ENCODE peak calls at places on chromosomes 4 and X, in five cellular contexts. One of them, this sample, is unnamed.

GRCh38 chr4:6449746-6450369 is 22.6 kb downstream of the PPP2R2C start:
- DNase-seq in HFF-Myc: no peak
- DNase-seq in mucosa of descending colon: no peak
- DNase-seq in DND-41: no peak
- DNase-seq in fibroblast of pulmonary artery: no peak
- DNase-seq in this sample: no peak

GRCh38 chr4:185165605-185166063 is 22.6 kb downstream of the SLC25A4 start:
- DNase-seq in fibroblast of pulmonary artery: peak
- DNase-seq in DND-41: peak
- DNase-seq in mucosa of descending colon: no peak
- DNase-seq in HFF-Myc: peak
- DNase-seq in this sample: peak

GRCh38 chrX:38028300-38028699 is 21.9 kb downstream of the SYTL5 start:
- DNase-seq in fibroblast of pulmonary artery: no peak
- DNase-seq in DND-41: no peak
- DNase-seq in mucosa of descending colon: no peak
- DNase-seq in HFF-Myc: no peak
- DNase-seq in this sample: no peak

GRCh38 chr4:133151301-133151680 is 2.2 kb downstream of the PCDH10 start:
- DNase-seq in fibroblast of pulmonary artery: peak
- DNase-seq in DND-41: no peak
- DNase-seq in HFF-Myc: no peak
- DNase-seq in mucosa of descending colon: peak
- DNase-seq in this sample: peak

GRCh38 chrX:24117288-24117687 is 32.2 kb upstream of the ZFX start:
- DNase-seq in DND-41: no peak
- DNase-seq in HFF-Myc: peak
- DNase-seq in mucosa of descending colon: no peak
- DNase-seq in fibroblast of pulmonary artery: peak
- DNase-seq in this sample: peak

GRCh38 chr4:151887151-151887815 is 126.5 kb upstream of the GATB start:
- DNase-seq in mucosa of descending colon: no peak
- DNase-seq in HFF-Myc: no peak
- DNase-seq in DND-41: peak
- DNase-seq in fibroblast of pulmonary artery: no peak
- DNase-seq in this sample: peak

GRCh38 chrX:47697171-47697570 is 38.2 kb upstream of the UXT start:
- DNase-seq in DND-41: no peak
- DNase-seq in HFF-Myc: no peak
- DNase-seq in fibroblast of pulmonary artery: peak
- DNase-seq in mucosa of descending colon: no peak
- DNase-seq in this sample: no peak

GRCh38 chrX:45517090-45517973 is 316.7 kb upstream of the DIPK2B start:
- DNase-seq in HFF-Myc: no peak
- DNase-seq in fibroblast of pulmonary artery: peak
- DNase-seq in DND-41: no peak
- DNase-seq in mucosa of descending colon: no peak
- DNase-seq in this sample: peak

GRCh38 chr4:181967401-181967800 is 275.8 kb upstream of the TENM3 start:
- DNase-seq in fibroblast of pulmonary artery: no peak
- DNase-seq in HFF-Myc: no peak
- DNase-seq in mucosa of descending colon: no peak
- DNase-seq in DND-41: no peak
- DNase-seq in this sample: no peak

GRCh38 chr4:61011051-61011450 is 189.1 kb upstream of the ADGRL3 start:
- DNase-seq in fibroblast of pulmonary artery: peak
- DNase-seq in mucosa of descending colon: no peak
- DNase-seq in HFF-Myc: no peak
- DNase-seq in DND-41: no peak
- DNase-seq in this sample: peak

GRCh38 chrX:103704863-103705262 is 5.8 kb upstream of the TMEM31 start:
- DNase-seq in fibroblast of pulmonary artery: no peak
- DNase-seq in mucosa of descending colon: no peak
- DNase-seq in HFF-Myc: no peak
- DNase-seq in DND-41: no peak
- DNase-seq in this sample: no peak

GRCh38 chrX:119189586-119189985 is 46.5 kb upstream of the PGRMC1 start:
- DNase-seq in fibroblast of pulmonary artery: peak
- DNase-seq in DND-41: no peak
- DNase-seq in HFF-Myc: no peak
- DNase-seq in mucosa of descending colon: no peak
- DNase-seq in this sample: peak

GRCh38 chr4:22556411-22556969 is 40.6 kb upstream of the ADGRA3 start:
- DNase-seq in mucosa of descending colon: peak
- DNase-seq in fibroblast of pulmonary artery: no peak
- DNase-seq in DND-41: no peak
- DNase-seq in HFF-Myc: no peak
- DNase-seq in this sample: no peak

GRCh38 chrX:51876441-51876840 is 17.0 kb upstream of the MAGED1 start:
- DNase-seq in fibroblast of pulmonary artery: peak
- DNase-seq in DND-41: no peak
- DNase-seq in mucosa of descending colon: no peak
- DNase-seq in HFF-Myc: no peak
- DNase-seq in this sample: peak

GRCh38 chr4:7737268-7737645 is 202.4 kb downstream of the AFAP1 start:
- DNase-seq in DND-41: no peak
- DNase-seq in mucosa of descending colon: peak
- DNase-seq in HFF-Myc: no peak
- DNase-seq in fibroblast of pulmonary artery: no peak
- DNase-seq in this sample: no peak

GRCh38 chrX:129771266-129771995 is 8.3 kb upstream of the SASH3 start:
- DNase-seq in HFF-Myc: no peak
- DNase-seq in DND-41: peak
- DNase-seq in fibroblast of pulmonary artery: no peak
- DNase-seq in mucosa of descending colon: no peak
- DNase-seq in this sample: no peak

GRCh38 chrX:50152421-50152820 is 48.4 kb downstream of the AKAP4 start:
- DNase-seq in DND-41: no peak
- DNase-seq in mucosa of descending colon: no peak
- DNase-seq in HFF-Myc: no peak
- DNase-seq in fibroblast of pulmonary artery: no peak
- DNase-seq in this sample: no peak

GRCh38 chr4:119246177-119246576 is 33.7 kb downstream of the USP53 start:
- DNase-seq in DND-41: no peak
- DNase-seq in mucosa of descending colon: no peak
- DNase-seq in fibroblast of pulmonary artery: no peak
- DNase-seq in HFF-Myc: no peak
- DNase-seq in this sample: no peak

GRCh38 chr4:165458451-165458850 is 79.6 kb downstream of the CPE start:
- DNase-seq in DND-41: no peak
- DNase-seq in mucosa of descending colon: no peak
- DNase-seq in HFF-Myc: no peak
- DNase-seq in fibroblast of pulmonary artery: peak
- DNase-seq in this sample: no peak

GRCh38 chr4:7041851-7042696 is 1.1 kb upstream of the TADA2B start:
- DNase-seq in DND-41: no peak
- DNase-seq in HFF-Myc: no peak
- DNase-seq in mucosa of descending colon: peak
- DNase-seq in fibroblast of pulmonary artery: no peak
- DNase-seq in this sample: no peak

GRCh38 chr4:74267998-74268606 is 40.2 kb upstream of the EPGN start:
- DNase-seq in fibroblast of pulmonary artery: peak
- DNase-seq in DND-41: no peak
- DNase-seq in mucosa of descending colon: no peak
- DNase-seq in HFF-Myc: no peak
- DNase-seq in this sample: peak

GRCh38 chr4:128921954-128922353 is 112.5 kb downstream of the JADE1 start:
- DNase-seq in mucosa of descending colon: no peak
- DNase-seq in DND-41: no peak
- DNase-seq in HFF-Myc: no peak
- DNase-seq in fibroblast of pulmonary artery: no peak
- DNase-seq in this sample: no peak

GRCh38 chrX:34612036-34612435 is 45.0 kb downstream of the TMEM47 start:
- DNase-seq in HFF-Myc: no peak
- DNase-seq in fibroblast of pulmonary artery: peak
- DNase-seq in DND-41: no peak
- DNase-seq in mucosa of descending colon: no peak
- DNase-seq in this sample: no peak

GRCh38 chr4:106062452-106062875 is 167.2 kb downstream of the NPNT start:
- DNase-seq in HFF-Myc: peak
- DNase-seq in mucosa of descending colon: no peak
- DNase-seq in DND-41: no peak
- DNase-seq in fibroblast of pulmonary artery: peak
- DNase-seq in this sample: peak

GRCh38 chr4:89056953-89057398 is at the start of gene FAM13A:
- DNase-seq in mucosa of descending colon: peak
- DNase-seq in DND-41: peak
- DNase-seq in fibroblast of pulmonary artery: peak
- DNase-seq in HFF-Myc: peak
- DNase-seq in this sample: peak

GRCh38 chr4:92317047-92317446 is 13.3 kb downstream of the GRID2 start:
- DNase-seq in HFF-Myc: no peak
- DNase-seq in mucosa of descending colon: no peak
- DNase-seq in fibroblast of pulmonary artery: no peak
- DNase-seq in DND-41: no peak
- DNase-seq in this sample: no peak

GRCh38 chr4:34181311-34181808 is 2063.0 kb downstream of the ARAP2 start:
- DNase-seq in mucosa of descending colon: no peak
- DNase-seq in fibroblast of pulmonary artery: peak
- DNase-seq in HFF-Myc: peak
- DNase-seq in DND-41: no peak
- DNase-seq in this sample: peak

GRCh38 chr4:6241062-6241845 is 28.4 kb upstream of the WFS1 start:
- DNase-seq in mucosa of descending colon: peak
- DNase-seq in HFF-Myc: no peak
- DNase-seq in DND-41: no peak
- DNase-seq in fibroblast of pulmonary artery: no peak
- DNase-seq in this sample: no peak

DNA sequence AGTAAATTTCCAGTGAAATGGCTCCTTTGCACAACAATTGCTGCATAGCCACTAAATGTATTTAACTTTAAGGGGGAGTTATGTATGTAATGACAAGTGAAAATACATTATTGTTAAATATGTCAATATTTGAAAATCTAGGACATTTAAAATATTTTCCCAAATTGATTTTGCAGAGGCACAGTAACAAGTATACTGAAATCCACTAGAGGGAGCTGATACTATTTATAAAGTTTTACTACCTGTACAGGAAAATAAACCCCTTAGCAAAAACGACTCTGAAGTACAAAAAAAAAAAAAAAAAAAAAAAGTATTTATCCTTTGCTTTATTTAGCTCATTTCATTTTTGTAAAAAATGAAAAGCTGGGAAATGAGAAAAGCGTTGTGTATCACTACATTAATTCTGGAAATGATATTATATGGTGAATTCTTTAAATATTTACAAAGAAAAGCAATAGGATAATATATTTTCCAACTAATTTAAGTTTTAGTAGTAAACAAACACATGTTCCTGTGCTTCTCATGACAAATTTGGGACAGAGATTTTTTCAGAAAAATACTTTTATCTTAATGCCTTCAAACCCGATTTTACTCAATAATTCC is 727.7 kb downstream of the DMD start:
- DNase-seq in mucosa of descending colon: no peak
- DNase-seq in HFF-Myc: no peak
- DNase-seq in fibroblast of pulmonary artery: peak
- DNase-seq in DND-41: no peak
- DNase-seq in this sample: no peak
- TF ChIP-seq CTCF in mucosa of descending colon: no peak
- TF ChIP-seq CTCF in HFF-Myc: no peak
- TF ChIP-seq CTCF in fibroblast of pulmonary artery: peak
- TF ChIP-seq CTCF in DND-41: peak
- TF ChIP-seq CTCF in this sample: peak

DNA sequence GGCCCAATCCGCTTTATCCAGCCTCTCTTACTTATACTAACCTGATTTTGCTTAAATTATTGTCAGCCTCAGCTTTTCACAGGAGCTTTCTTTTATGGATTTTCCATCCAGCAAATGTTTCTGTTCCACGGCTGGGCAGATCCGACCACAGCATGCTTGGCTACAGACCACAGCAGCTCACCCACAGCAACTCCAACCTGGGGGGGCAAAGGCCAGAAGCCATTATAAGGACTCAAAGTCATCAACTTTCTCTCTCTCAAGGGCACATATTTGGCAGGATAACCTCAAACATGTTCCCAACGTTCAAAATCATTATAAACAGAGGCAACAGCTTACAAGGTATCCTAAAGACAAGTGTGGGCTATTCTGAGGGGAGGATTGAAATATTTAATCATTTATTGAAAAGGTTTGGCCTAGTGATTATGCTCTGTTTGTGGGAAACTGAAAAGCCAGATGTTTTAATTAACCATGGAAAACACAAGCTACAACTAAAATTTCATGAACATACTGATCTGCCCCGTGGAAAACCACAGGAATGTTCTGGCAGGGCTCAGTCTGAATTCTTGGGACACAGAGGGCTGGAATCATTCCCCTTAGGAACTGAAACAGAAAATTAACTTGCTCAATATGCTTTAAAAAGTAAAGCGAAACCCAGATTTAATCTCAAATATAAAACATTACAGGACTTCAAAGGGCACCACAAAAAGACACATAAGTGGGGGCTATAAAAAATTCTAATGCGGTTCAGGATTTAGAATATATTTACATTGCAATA is 71.2 kb downstream of the APBB2 start:
- DNase-seq in DND-41: no peak
- DNase-seq in mucosa of descending colon: no peak
- DNase-seq in HFF-Myc: peak
- DNase-seq in fibroblast of pulmonary artery: peak
- DNase-seq in this sample: peak
- H3K4me3 ChIP-seq in DND-41: no peak
- H3K4me3 ChIP-seq in mucosa of descending colon: no peak
- H3K4me3 ChIP-seq in HFF-Myc: no peak
- H3K4me3 ChIP-seq in fibroblast of pulmonary artery: peak
- H3K4me3 ChIP-seq in this sample: no peak

DNA sequence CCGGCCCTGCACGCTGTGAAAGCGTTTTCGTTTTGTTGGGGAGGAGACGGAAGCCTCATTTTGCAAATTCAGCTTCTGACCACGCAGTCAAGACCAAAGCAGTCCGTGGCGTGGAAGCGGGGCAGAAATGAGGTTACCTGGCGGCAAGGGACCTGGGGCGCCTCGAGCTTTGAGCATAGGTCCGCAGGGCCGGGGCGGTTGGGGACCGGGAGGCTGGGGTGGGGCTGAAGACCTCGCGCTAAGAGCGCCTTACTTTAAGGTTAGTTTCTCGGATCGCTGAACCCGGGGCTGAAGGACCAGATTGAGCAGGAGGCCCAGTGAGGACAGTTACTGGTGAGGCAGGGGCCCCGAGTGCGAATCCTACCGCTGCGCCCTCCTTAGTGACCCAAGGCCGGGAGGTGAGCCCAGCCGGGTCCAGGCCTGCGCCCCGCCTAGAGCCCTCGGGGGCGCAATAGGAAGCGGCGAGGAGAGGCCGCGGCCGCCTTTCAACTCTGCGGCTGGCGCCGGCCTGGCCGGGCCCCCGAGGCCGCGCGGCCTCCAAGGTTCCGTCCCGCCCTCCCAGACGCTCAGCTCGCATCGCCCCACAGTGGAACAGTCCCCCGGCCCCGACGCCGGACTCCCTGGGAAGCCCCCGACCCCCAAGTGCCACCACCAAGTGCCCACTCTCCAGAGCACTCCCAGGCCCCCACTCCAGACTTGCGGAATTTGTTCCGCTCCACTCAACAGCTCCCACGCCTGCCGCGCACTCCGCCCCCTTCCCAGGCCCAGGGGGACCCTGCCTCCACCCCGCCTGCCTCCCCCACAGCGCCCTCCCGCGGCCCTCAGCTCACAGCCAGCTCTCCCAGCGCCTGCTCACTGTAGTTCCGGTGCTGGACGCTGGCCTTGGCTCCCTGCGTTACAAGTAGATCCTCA is 7.6 kb downstream of the MSX1 start:
- DNase-seq in HFF-Myc: no peak
- DNase-seq in fibroblast of pulmonary artery: no peak
- DNase-seq in mucosa of descending colon: no peak
- DNase-seq in DND-41: no peak
- DNase-seq in this sample: peak
- TF ChIP-seq CTCF in HFF-Myc: peak
- TF ChIP-seq CTCF in fibroblast of pulmonary artery: no peak
- TF ChIP-seq CTCF in mucosa of descending colon: no peak
- TF ChIP-seq CTCF in DND-41: no peak
- TF ChIP-seq CTCF in this sample: peak

GRCh38 chr4:109408711-109409110 is 24.9 kb upstream of the SEC24B start:
- DNase-seq in mucosa of descending colon: no peak
- DNase-seq in fibroblast of pulmonary artery: no peak
- DNase-seq in DND-41: no peak
- DNase-seq in HFF-Myc: no peak
- DNase-seq in this sample: no peak
- H3K4me3 ChIP-seq in mucosa of descending colon: no peak
- H3K4me3 ChIP-seq in fibroblast of pulmonary artery: no peak
- H3K4me3 ChIP-seq in DND-41: no peak
- H3K4me3 ChIP-seq in HFF-Myc: no peak
- H3K4me3 ChIP-seq in this sample: no peak